ENCODE peak calls at places on chromosomes 5 and 9, in six cellular contexts. One of them, this sample, is unnamed.

GRCh38 chr9:136326061-136326776 is 1.1 kb upstream of the GPSM1 start:
- DNase-seq in ACHN: no peak
- DNase-seq in stimulated activated CD4-positive, alpha-beta T cell treated with anti-CD3 and anti-CD28 coated beads, Interleukin-4, amount 100 ng/mL, for 4 hours: no peak
- DNase-seq in stimulated activated CD8-positive, alpha-beta memory T cell treated with anti-CD3 and anti-CD28 coated beads, Interleukin-7, amount 100 ng/mL, for 1 hour: no peak
- DNase-seq in MM.1S: no peak
- DNase-seq in psoas muscle: no peak
- DNase-seq in this sample: no peak

GRCh38 chr5:170632266-170632984 is 128.6 kb downstream of the KCNIP1 start:
- DNase-seq in ACHN: peak; percentile 28
- DNase-seq in stimulated activated CD4-positive, alpha-beta T cell treated with anti-CD3 and anti-CD28 coated beads, Interleukin-4, amount 100 ng/mL, for 4 hours: no peak
- DNase-seq in stimulated activated CD8-positive, alpha-beta memory T cell treated with anti-CD3 and anti-CD28 coated beads, Interleukin-7, amount 100 ng/mL, for 1 hour: no peak
- DNase-seq in MM.1S: no peak
- DNase-seq in psoas muscle: no peak
- DNase-seq in this sample: peak; percentile 27

GRCh38 chr9:134624119-134624826 is 17.3 kb upstream of the COL5A1 start:
- DNase-seq in ACHN: no peak
- DNase-seq in stimulated activated CD4-positive, alpha-beta T cell treated with anti-CD3 and anti-CD28 coated beads, Interleukin-4, amount 100 ng/mL, for 4 hours: no peak
- DNase-seq in stimulated activated CD8-positive, alpha-beta memory T cell treated with anti-CD3 and anti-CD28 coated beads, Interleukin-7, amount 100 ng/mL, for 1 hour: no peak
- DNase-seq in MM.1S: no peak
- DNase-seq in psoas muscle: no peak
- DNase-seq in this sample: no peak

GRCh38 chr5:154311362-154311761 is 120.8 kb downstream of the GALNT10 start:
- DNase-seq in ACHN: no peak
- DNase-seq in stimulated activated CD4-positive, alpha-beta T cell treated with anti-CD3 and anti-CD28 coated beads, Interleukin-4, amount 100 ng/mL, for 4 hours: no peak
- DNase-seq in stimulated activated CD8-positive, alpha-beta memory T cell treated with anti-CD3 and anti-CD28 coated beads, Interleukin-7, amount 100 ng/mL, for 1 hour: no peak
- DNase-seq in MM.1S: peak; percentile 90
- DNase-seq in psoas muscle: no peak
- DNase-seq in this sample: no peak

GRCh38 chr9:91374939-91375338 is 13.2 kb upstream of the AUH start:
- DNase-seq in ACHN: no peak
- DNase-seq in stimulated activated CD4-positive, alpha-beta T cell treated with anti-CD3 and anti-CD28 coated beads, Interleukin-4, amount 100 ng/mL, for 4 hours: no peak
- DNase-seq in stimulated activated CD8-positive, alpha-beta memory T cell treated with anti-CD3 and anti-CD28 coated beads, Interleukin-7, amount 100 ng/mL, for 1 hour: no peak
- DNase-seq in MM.1S: no peak
- DNase-seq in psoas muscle: no peak
- DNase-seq in this sample: no peak

GRCh38 chr5:53109041-53109435 is 519 bp downstream of the MOCS2 start:
- DNase-seq in ACHN: peak; percentile 19
- DNase-seq in stimulated activated CD4-positive, alpha-beta T cell treated with anti-CD3 and anti-CD28 coated beads, Interleukin-4, amount 100 ng/mL, for 4 hours: no peak
- DNase-seq in stimulated activated CD8-positive, alpha-beta memory T cell treated with anti-CD3 and anti-CD28 coated beads, Interleukin-7, amount 100 ng/mL, for 1 hour: no peak
- DNase-seq in MM.1S: peak; percentile 8
- DNase-seq in psoas muscle: no peak
- DNase-seq in this sample: no peak

GRCh38 chr9:116749176-116749575 is 62.1 kb downstream of the TRIM32 start:
- DNase-seq in ACHN: no peak
- DNase-seq in stimulated activated CD4-positive, alpha-beta T cell treated with anti-CD3 and anti-CD28 coated beads, Interleukin-4, amount 100 ng/mL, for 4 hours: no peak
- DNase-seq in stimulated activated CD8-positive, alpha-beta memory T cell treated with anti-CD3 and anti-CD28 coated beads, Interleukin-7, amount 100 ng/mL, for 1 hour: no peak
- DNase-seq in MM.1S: no peak
- DNase-seq in psoas muscle: no peak
- DNase-seq in this sample: no peak

GRCh38 chr5:147455321-147455720 is 54.5 kb downstream of the DPYSL3 start:
- DNase-seq in ACHN: no peak
- DNase-seq in stimulated activated CD4-positive, alpha-beta T cell treated with anti-CD3 and anti-CD28 coated beads, Interleukin-4, amount 100 ng/mL, for 4 hours: no peak
- DNase-seq in stimulated activated CD8-positive, alpha-beta memory T cell treated with anti-CD3 and anti-CD28 coated beads, Interleukin-7, amount 100 ng/mL, for 1 hour: no peak
- DNase-seq in MM.1S: peak; percentile 15
- DNase-seq in psoas muscle: no peak
- DNase-seq in this sample: peak; percentile 23

GRCh38 chr5:3639175-3639574 is 43.5 kb downstream of the IRX1 start:
- DNase-seq in ACHN: no peak
- DNase-seq in stimulated activated CD4-positive, alpha-beta T cell treated with anti-CD3 and anti-CD28 coated beads, Interleukin-4, amount 100 ng/mL, for 4 hours: no peak
- DNase-seq in stimulated activated CD8-positive, alpha-beta memory T cell treated with anti-CD3 and anti-CD28 coated beads, Interleukin-7, amount 100 ng/mL, for 1 hour: no peak
- DNase-seq in MM.1S: no peak
- DNase-seq in psoas muscle: no peak
- DNase-seq in this sample: no peak

GRCh38 chr5:116740771-116741170 is 166.1 kb upstream of the SEMA6A start:
- DNase-seq in ACHN: no peak
- DNase-seq in stimulated activated CD4-positive, alpha-beta T cell treated with anti-CD3 and anti-CD28 coated beads, Interleukin-4, amount 100 ng/mL, for 4 hours: no peak
- DNase-seq in stimulated activated CD8-positive, alpha-beta memory T cell treated with anti-CD3 and anti-CD28 coated beads, Interleukin-7, amount 100 ng/mL, for 1 hour: no peak
- DNase-seq in MM.1S: no peak
- DNase-seq in psoas muscle: no peak
- DNase-seq in this sample: no peak

GRCh38 chr9:110619831-110620230 is 40.3 kb upstream of the SVEP1 start:
- DNase-seq in ACHN: no peak
- DNase-seq in stimulated activated CD4-positive, alpha-beta T cell treated with anti-CD3 and anti-CD28 coated beads, Interleukin-4, amount 100 ng/mL, for 4 hours: no peak
- DNase-seq in stimulated activated CD8-positive, alpha-beta memory T cell treated with anti-CD3 and anti-CD28 coated beads, Interleukin-7, amount 100 ng/mL, for 1 hour: no peak
- DNase-seq in MM.1S: no peak
- DNase-seq in psoas muscle: no peak
- DNase-seq in this sample: no peak

GRCh38 chr5:61286446-61287132 is 45.5 kb upstream of the ZSWIM6 start:
- DNase-seq in ACHN: no peak
- DNase-seq in stimulated activated CD4-positive, alpha-beta T cell treated with anti-CD3 and anti-CD28 coated beads, Interleukin-4, amount 100 ng/mL, for 4 hours: no peak
- DNase-seq in stimulated activated CD8-positive, alpha-beta memory T cell treated with anti-CD3 and anti-CD28 coated beads, Interleukin-7, amount 100 ng/mL, for 1 hour: no peak
- DNase-seq in MM.1S: no peak
- DNase-seq in psoas muscle: no peak
- DNase-seq in this sample: no peak

GRCh38 chr5:151703780-151704179 is 17.1 kb upstream of the SPARC start:
- DNase-seq in ACHN: no peak
- DNase-seq in stimulated activated CD4-positive, alpha-beta T cell treated with anti-CD3 and anti-CD28 coated beads, Interleukin-4, amount 100 ng/mL, for 4 hours: no peak
- DNase-seq in stimulated activated CD8-positive, alpha-beta memory T cell treated with anti-CD3 and anti-CD28 coated beads, Interleukin-7, amount 100 ng/mL, for 1 hour: no peak
- DNase-seq in MM.1S: no peak
- DNase-seq in psoas muscle: no peak
- DNase-seq in this sample: no peak

GRCh38 chr5:68252678-68253520 is 37.3 kb downstream of the PIK3R1 start:
- DNase-seq in ACHN: peak; percentile 69
- DNase-seq in stimulated activated CD4-positive, alpha-beta T cell treated with anti-CD3 and anti-CD28 coated beads, Interleukin-4, amount 100 ng/mL, for 4 hours: peak; percentile 28
- DNase-seq in stimulated activated CD8-positive, alpha-beta memory T cell treated with anti-CD3 and anti-CD28 coated beads, Interleukin-7, amount 100 ng/mL, for 1 hour: no peak
- DNase-seq in MM.1S: peak; percentile 55
- DNase-seq in psoas muscle: peak; percentile 32
- DNase-seq in this sample: peak; percentile 62

GRCh38 chr5:136686192-136686872 is 321.0 kb upstream of the TRPC7 start:
- DNase-seq in ACHN: peak; percentile 29
- DNase-seq in stimulated activated CD4-positive, alpha-beta T cell treated with anti-CD3 and anti-CD28 coated beads, Interleukin-4, amount 100 ng/mL, for 4 hours: no peak
- DNase-seq in stimulated activated CD8-positive, alpha-beta memory T cell treated with anti-CD3 and anti-CD28 coated beads, Interleukin-7, amount 100 ng/mL, for 1 hour: no peak
- DNase-seq in MM.1S: peak; percentile 39
- DNase-seq in psoas muscle: no peak
- DNase-seq in this sample: peak; percentile 15

GRCh38 chr5:76622076-76622475 is 1.1 kb downstream of the F2RL2 start:
- DNase-seq in ACHN: no peak
- DNase-seq in stimulated activated CD4-positive, alpha-beta T cell treated with anti-CD3 and anti-CD28 coated beads, Interleukin-4, amount 100 ng/mL, for 4 hours: no peak
- DNase-seq in stimulated activated CD8-positive, alpha-beta memory T cell treated with anti-CD3 and anti-CD28 coated beads, Interleukin-7, amount 100 ng/mL, for 1 hour: no peak
- DNase-seq in MM.1S: no peak
- DNase-seq in psoas muscle: no peak
- DNase-seq in this sample: no peak

This sample was measured in NAMALWA.